ENCODE peak calls at places on chromosomes 6 and 20, in five cellular contexts. G, C, Q, D and T are unnamed samples.

GRCh38 chr20:63014710-63015109 is 7.9 kb upstream of the BHLHE23 start:
- DNase-seq in G (no peak), C (no peak), Q (no peak), D (no peak), T (no peak)

GRCh38 chr20:45857836-45858250 is 429 bp downstream of the ZSWIM3 start:
- DNase-seq in G (no peak), C (no peak), Q (no peak), D (peak; percentile 70), T (no peak)

GRCh38 chr6:81988446-81988845 is 236.0 kb upstream of the TENT5A start:
- DNase-seq in G (no peak), C (no peak), Q (no peak), D (no peak), T (no peak)

GRCh38 chr6:30167101-30167500 is 3.8 kb downstream of the TRIM15 start:
- DNase-seq in G (no peak), C (no peak), Q (no peak), D (peak; percentile 70), T (no peak)

GRCh38 chr6:1202201-1202600 is 109.7 kb upstream of the FOXQ1 start:
- DNase-seq in G (no peak), C (no peak), Q (no peak), D (peak; percentile 36), T (no peak)

GRCh38 chr6:36244641-36245280 is 25.1 kb upstream of the PNPLA1 start:
- DNase-seq in G (peak; percentile 26), C (no peak), Q (no peak), D (no peak), T (no peak)

GRCh38 chr6:624979-625378 is 31.9 kb downstream of the HUS1B start:
- DNase-seq in G (no peak), C (peak; percentile 9), Q (no peak), D (no peak), T (no peak)

GRCh38 chr20:61813791-61814190 is 251.9 kb downstream of the TAF4 start:
- DNase-seq in G (no peak), C (no peak), Q (no peak), D (no peak), T (no peak)

GRCh38 chr6:53959717-53960116 is 151.5 kb upstream of the MLIP start:
- DNase-seq in G (no peak), C (peak; percentile 78), Q (no peak), D (no peak), T (no peak)

GRCh38 chr6:147441751-147442150 is 66.7 kb upstream of the SAMD5 start:
- DNase-seq in G (no peak), C (no peak), Q (no peak), D (no peak), T (no peak)

GRCh38 chr6:21597706-21598273 is 4.2 kb downstream of the SOX4 start:
- DNase-seq in G (no peak), C (peak; percentile 32), Q (no peak), D (no peak), T (no peak)

GRCh38 chr6:24824142-24824755 is 25.5 kb upstream of the ARMH2 start:
- DNase-seq in G (no peak), C (no peak), Q (no peak), D (no peak), T (no peak)

GRCh38 chr6:152161501-152161900 is 354.0 kb downstream of the ESR1 start:
- DNase-seq in G (no peak), C (peak; percentile 16), Q (no peak), D (no peak), T (no peak)

GRCh38 chr20:4113996-4114603 is 98.7 kb upstream of the RNF24 start:
- DNase-seq in G (no peak), C (no peak), Q (no peak), D (no peak), T (no peak)

GRCh38 chr6:41027799-41028617 is 11.0 kb downstream of the UNC5CL start:
- DNase-seq in G (peak; percentile 93), C (peak; percentile 87), Q (peak; percentile 84), D (peak; percentile 81), T (peak; percentile 80)

GRCh38 chr6:125002090-125002741 is 40.0 kb downstream of the RNF217 start:
- DNase-seq in G (no peak), C (no peak), Q (no peak), D (no peak), T (no peak)

GRCh38 chr6:100633096-100633766 is 168.5 kb upstream of the SIM1 start:
- DNase-seq in G (no peak), C (peak; percentile 76), Q (no peak), D (no peak), T (no peak)

GRCh38 chr6:9397981-9398559 is 962.7 kb upstream of the SLC35B3 start:
- DNase-seq in G (no peak), C (peak; percentile 87), Q (no peak), D (no peak), T (no peak)

GRCh38 chr6:166488081-166488685 is 98.3 kb downstream of the RAMACL start:
- DNase-seq in G (no peak), C (no peak), Q (no peak), D (peak; percentile 84), T (peak; percentile 61)

GRCh38 chr20:63394069-63394468 is 32.9 kb upstream of the CHRNA4 start:
- DNase-seq in G (no peak), C (peak; percentile 3), Q (no peak), D (no peak), T (no peak)

GRCh38 chr20:47063808-47064207 is 169.2 kb downstream of the EYA2 start:
- DNase-seq in G (no peak), C (no peak), Q (no peak), D (no peak), T (no peak)

GRCh38 chr6:170160031-170160627 is 130.7 kb downstream of the DLL1 start:
- DNase-seq in G (no peak), C (no peak), Q (no peak), D (peak; percentile 36), T (no peak)

GRCh38 chr6:70385931-70386330 is 27.4 kb upstream of the FAM135A start:
- DNase-seq in G (no peak), C (no peak), Q (no peak), D (no peak), T (no peak)

DNA sequence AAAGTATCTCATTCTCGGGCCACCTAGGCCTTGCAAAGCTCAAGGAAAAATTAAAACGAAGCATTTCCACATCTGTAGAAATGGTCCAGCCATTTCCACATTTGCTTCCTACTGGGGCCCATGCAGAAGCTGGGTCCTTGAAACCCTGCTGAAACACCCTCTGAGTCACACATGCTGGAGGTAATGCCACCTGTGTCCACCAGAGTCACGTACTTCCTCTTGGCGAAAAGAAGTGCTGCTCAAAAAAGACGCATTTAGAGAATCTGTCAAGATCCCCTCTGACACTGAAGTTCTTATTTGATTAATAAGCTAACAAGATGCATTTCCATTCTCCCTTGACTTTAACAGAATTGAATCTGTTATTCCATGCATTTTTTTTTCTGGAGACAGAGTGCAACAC is 423.2 kb downstream of the PREX1 start:
- DNase-seq in G (no peak), C (peak; percentile 37), Q (no peak), D (peak; percentile 14), T (no peak)
- TF ChIP-seq CTCF in G (peak; percentile 35), C (peak; percentile 47), Q (no peak), D (no peak), T (no peak)

GRCh38 chr20:34703573-34704176 is 469 bp upstream of the TP53INP2 start:
- DNase-seq in G (no peak), C (peak; percentile 48), Q (peak; percentile 77), D (peak; percentile 14), T (peak; percentile 28)
- TF ChIP-seq CTCF in G (no peak), C (no peak), Q (no peak), D (no peak), T (no peak)

GRCh38 chr6:13278184-13278583 is 50.2 kb downstream of the TBC1D7 start:
- DNase-seq in G (no peak), C (no peak), Q (no peak), D (peak; percentile 50), T (no peak)
- TF ChIP-seq CTCF in G (peak; percentile 50), C (peak; percentile 45), Q (no peak), D (peak; percentile 27), T (no peak)

DNA sequence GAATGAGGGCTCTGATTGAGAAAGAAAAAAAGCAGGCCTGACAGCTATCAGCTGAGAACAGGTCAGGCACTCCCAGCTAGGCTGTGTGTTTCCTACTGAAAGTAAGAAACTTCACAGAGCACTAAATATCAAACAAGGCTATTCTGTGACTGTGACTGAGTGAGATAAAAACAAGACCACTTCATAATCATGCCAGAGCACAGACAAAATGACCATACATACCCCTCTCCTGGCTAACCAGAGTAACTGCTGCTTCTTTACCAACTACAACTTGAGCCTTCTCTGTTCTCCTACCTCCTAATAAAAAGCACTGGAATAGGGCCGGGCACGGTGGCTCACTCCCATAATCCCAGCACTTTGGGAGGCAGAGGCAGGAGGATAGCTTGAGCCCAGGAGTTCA is 6.8 kb upstream of the BTN1A1 start:
- DNase-seq in G (no peak), C (peak; percentile 27), Q (no peak), D (no peak), T (no peak)
- TF ChIP-seq CTCF in G (peak; percentile 22), C (peak; percentile 38), Q (no peak), D (peak; percentile 35), T (no peak)

GRCh38 chr20:52798124-52798523 is 174.0 kb upstream of the TSHZ2 start:
- DNase-seq in G (no peak), C (no peak), Q (no peak), D (no peak), T (no peak)

GRCh38 chr20:52801628-52802006 is 170.5 kb upstream of the TSHZ2 start:
- DNase-seq in G (no peak), C (no peak), Q (no peak), D (no peak), T (no peak)

GRCh38 chr20:52794853-52795252 is 177.3 kb upstream of the TSHZ2 start:
- DNase-seq in G (no peak), C (no peak), Q (no peak), D (no peak), T (no peak)

GRCh38 chr20:52800734-52801627 is 171.2 kb upstream of the TSHZ2 start:
- DNase-seq in G (no peak), C (no peak), Q (no peak), D (no peak), T (no peak)

GRCh38 chr20:52799130-52799529 is 173.0 kb upstream of the TSHZ2 start:
- DNase-seq in G (no peak), C (no peak), Q (no peak), D (no peak), T (no peak)
- TF ChIP-seq CTCF in G (no peak), C (no peak), Q (no peak), D (no peak), T (no peak)

GRCh38 chr6:92779758-92780157 is 639.6 kb downstream of the EPHA7 start:
- DNase-seq in G (no peak), C (peak; percentile 83), Q (no peak), D (no peak), T (no peak)

GRCh38 chr6:92777146-92777740 is 642.1 kb downstream of the EPHA7 start:
- DNase-seq in G (no peak), C (peak; percentile 52), Q (no peak), D (no peak), T (no peak)
- TF ChIP-seq CTCF in G (peak; percentile 75), C (peak; percentile 67), Q (no peak), D (no peak), T (no peak)